ENCODE peak calls at places on chromosomes 11 and 22, in six cellular contexts. O, U, C, A, K and T are unnamed samples. For H3K4me1, the result is how much of the 10 kb centered on the place peaks cover.

GRCh38 chr11:125175896-125176575 is 11.5 kb downstream of the PKNOX2 start:
- DNase-seq in O (no peak), U (no peak), C (no peak), A (no peak), K (no peak), T (no peak)

GRCh38 chr22:42275176-42275575 is 4.7 kb upstream of the TCF20 start:
- DNase-seq in O (no peak), U (no peak), C (no peak), A (no peak), K (no peak), T (no peak)

GRCh38 chr11:32852142-32852541 is 22.4 kb downstream of the PRRG4 start:
- DNase-seq in O (no peak), U (no peak), C (no peak), A (peak), K (peak), T (no peak)

GRCh38 chr11:45205978-45206377 is 59.5 kb downstream of the PRDM11 start:
- DNase-seq in O (no peak), U (no peak), C (no peak), A (no peak), K (no peak), T (no peak)

GRCh38 chr11:10809373-10810199 is 860 bp upstream of the EIF4G2 start:
- DNase-seq in O (peak), U (peak), C (no peak), A (peak), K (peak), T (peak)

GRCh38 chr11:11044137-11044855 is 186.4 kb upstream of the ZBED5 start:
- DNase-seq in O (no peak), U (no peak), C (no peak), A (no peak), K (no peak), T (no peak)

GRCh38 chr11:60124802-60125432 is 36.5 kb downstream of the MS4A2 start:
- DNase-seq in O (no peak), U (peak), C (no peak), A (no peak), K (no peak), T (peak)

GRCh38 chr22:30821863-30822215 is 127.2 kb downstream of the OSBP2 start:
- DNase-seq in O (no peak), U (no peak), C (no peak), A (no peak), K (no peak), T (no peak)

GRCh38 chr11:66549696-66550095 is 3.0 kb downstream of the ACTN3 start:
- DNase-seq in O (no peak), U (no peak), C (no peak), A (no peak), K (no peak), T (no peak)

GRCh38 chr11:17396598-17397310 is 8.3 kb upstream of the KCNJ11 start:
- DNase-seq in O (no peak), U (no peak), C (no peak), A (no peak), K (no peak), T (no peak)

GRCh38 chr22:21009638-21010425 is 5.1 kb upstream of the P2RX6 start:
- DNase-seq in O (peak), U (peak), C (peak), A (peak), K (peak), T (peak)

GRCh38 chr22:37556750-37557149 is 3.5 kb upstream of the CDC42EP1 start:
- DNase-seq in O (no peak), U (peak), C (no peak), A (no peak), K (no peak), T (no peak)

GRCh38 chr22:41048791-41049717 is 43.3 kb upstream of the EP300 start:
- DNase-seq in O (peak), U (peak), C (peak), A (peak), K (peak), T (peak)

GRCh38 chr11:65013130-65013691 is 749 bp upstream of the ARL2 start:
- DNase-seq in O (peak), U (peak), C (peak), A (peak), K (no peak), T (peak)

GRCh38 chr11:132439711-132440300 is 1069.4 kb downstream of the NTM start:
- DNase-seq in O (no peak), U (no peak), C (no peak), A (no peak), K (peak), T (no peak)

GRCh38 chr11:67662806-67663514 is 11.5 kb downstream of the ALDH3B2 start:
- DNase-seq in O (no peak), U (peak), C (no peak), A (no peak), K (no peak), T (no peak)

GRCh38 chr11:12409621-12410005 is 32.2 kb downstream of the PARVA start:
- DNase-seq in O (no peak), U (no peak), C (no peak), A (peak), K (no peak), T (no peak)

GRCh38 chr11:114195981-114196731 is 100.0 kb upstream of the NNMT start:
- DNase-seq in O (peak), U (no peak), C (no peak), A (no peak), K (no peak), T (peak)

GRCh38 chr22:43101306-43101705 is 9.2 kb upstream of the BIK start:
- DNase-seq in O (no peak), U (no peak), C (no peak), A (no peak), K (no peak), T (no peak)

GRCh38 chr11:64856382-64857227 is 12.2 kb upstream of the CDC42BPG start:
- DNase-seq in O (peak), U (no peak), C (no peak), A (peak), K (peak), T (peak)

GRCh38 chr11:4017129-4017528 is 77.5 kb upstream of the RRM1 start:
- DNase-seq in O (no peak), U (no peak), C (no peak), A (no peak), K (no peak), T (no peak)
- H3K4me3 ChIP-seq in O (no peak), U (no peak), C (no peak), A (no peak), K (no peak), T (no peak)

GRCh38 chr11:8689726-8690255 is 7.2 kb downstream of the RPL27A start:
- DNase-seq in O (no peak), U (peak), C (no peak), A (peak), K (peak), T (no peak)

GRCh38 chr11:8685820-8686219 is 3.2 kb downstream of the RPL27A start:
- DNase-seq in O (no peak), U (no peak), C (no peak), A (no peak), K (no peak), T (no peak)

GRCh38 chr11:8690374-8691342 is 8.1 kb downstream of the RPL27A start:
- DNase-seq in O (no peak), U (peak), C (no peak), A (no peak), K (no peak), T (no peak)

GRCh38 chr11:8686325-8686724 is 3.7 kb downstream of the RPL27A start:
- DNase-seq in O (no peak), U (peak), C (no peak), A (no peak), K (no peak), T (no peak)

GRCh38 chr11:8688414-8689362 is 6.1 kb downstream of the RPL27A start:
- DNase-seq in O (peak), U (peak), C (peak), A (peak), K (peak), T (peak)
- TF ChIP-seq CTCF in O (no peak), U (peak), C (no peak), A (peak), K (no peak), T (peak)

GRCh38 chr11:6404341-6405038 is 14.2 kb downstream of the SMPD1 start:
- DNase-seq in O (no peak), U (no peak), C (no peak), A (peak), K (peak), T (no peak)
- H3K4me1 ChIP-seq in O (under half), U (under half), C (under half), A (under half), K (under half), T (under half)

GRCh38 chr11:6607190-6607635 is 3.6 kb downstream of the ILK start:
- DNase-seq in O (no peak), U (no peak), C (no peak), A (no peak), K (peak), T (no peak)
- H3K4me3 ChIP-seq in O (no peak), U (peak), C (no peak), A (no peak), K (peak), T (no peak)

GRCh38 chr11:115930276-115930675 is 426.1 kb upstream of the CADM1 start:
- DNase-seq in O (no peak), U (no peak), C (no peak), A (no peak), K (no peak), T (no peak)

GRCh38 chr11:115931684-115932083 is 427.5 kb upstream of the CADM1 start:
- DNase-seq in O (no peak), U (no peak), C (no peak), A (no peak), K (no peak), T (no peak)

GRCh38 chr11:115928811-115929210 is 424.6 kb upstream of the CADM1 start:
- DNase-seq in O (no peak), U (no peak), C (no peak), A (no peak), K (no peak), T (no peak)

GRCh38 chr11:115929618-115930129 is 425.5 kb upstream of the CADM1 start:
- DNase-seq in O (no peak), U (no peak), C (no peak), A (no peak), K (no peak), T (no peak)

GRCh38 chr11:115930886-115931537 is 426.8 kb upstream of the CADM1 start:
- DNase-seq in O (no peak), U (no peak), C (no peak), A (no peak), K (no peak), T (no peak)
- TF ChIP-seq CTCF in O (no peak), U (no peak), C (no peak), A (no peak), K (no peak), T (no peak)

DNA sequence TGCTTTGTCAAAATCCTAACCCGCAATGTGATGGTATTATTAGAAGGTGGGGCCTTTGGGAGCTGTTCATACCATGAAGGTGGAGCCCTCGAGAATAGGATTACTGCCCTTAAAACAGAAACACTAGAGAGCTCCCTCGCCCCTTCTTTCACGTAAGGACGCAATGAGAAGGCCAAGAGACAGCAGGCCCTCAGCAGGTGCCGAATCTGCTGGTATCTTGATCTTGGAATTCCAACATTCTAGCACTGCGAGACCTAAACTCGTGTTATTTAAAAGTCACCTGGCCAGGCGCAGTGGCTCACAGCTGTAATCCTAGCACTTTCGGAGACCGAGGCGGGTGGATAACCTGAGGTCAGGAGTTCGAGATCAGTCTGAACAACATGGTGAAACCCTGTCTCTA is 33.1 kb downstream of the LARGE1 start:
- DNase-seq in O (no peak), U (no peak), C (no peak), A (no peak), K (no peak), T (no peak)
- H3K4me1 ChIP-seq in O (under half), U (under half), C (under half), A (under half), K (under half), T (under half)

GRCh38 chr11:75413864-75414263 is 14.5 kb downstream of the RPS3 start:
- DNase-seq in O (no peak), U (no peak), C (no peak), A (no peak), K (no peak), T (no peak)
- H3K4me3 ChIP-seq in O (no peak), U (no peak), C (no peak), A (no peak), K (no peak), T (no peak)

GRCh38 chr11:69721745-69722144 is 17.9 kb upstream of the FGF19 start:
- DNase-seq in O (peak), U (peak), C (no peak), A (no peak), K (no peak), T (no peak)
- TF ChIP-seq CTCF in O (no peak), U (peak), C (no peak), A (peak), K (no peak), T (peak)

GRCh38 chr11:133824593-133824992 is 20.7 kb downstream of the SPATA19 start:
- DNase-seq in O (no peak), U (no peak), C (no peak), A (no peak), K (no peak), T (no peak)
- H3K4me1 ChIP-seq in O (under half), U (under half), C (under half), A (under half), K (under half), T (under half)